ENCODE peak calls at places on chromosome 15, in seven cellular contexts. Z, T, V, B, M, K and F are unnamed samples.

GRCh38 chr15:81410318-81410753 is 36.3 kb upstream of the TMC3 start:
- DNase-seq in V (peak), Z (peak), K (peak), B (peak), M (peak), T (no peak), F (peak)

GRCh38 chr15:40279437-40280141 is 3.3 kb downstream of the ANKRD63 start:
- DNase-seq in K (peak), V (no peak), M (peak), T (peak), B (peak), Z (peak), F (peak)

GRCh38 chr15:71916834-71917233 is 106.5 kb downstream of the NR2E3 start:
- DNase-seq in K (no peak), B (no peak), Z (no peak), T (no peak), V (no peak), M (no peak), F (no peak)

GRCh38 chr15:96353931-96354730 is 23.6 kb downstream of the NR2F2 start:
- DNase-seq in M (peak), B (peak), T (peak), Z (peak), K (peak), V (no peak), F (peak)

GRCh38 chr15:67090297-67091072 is 25.1 kb downstream of the SMAD3 start:
- DNase-seq in V (no peak), Z (no peak), K (peak), B (peak), T (no peak), M (no peak), F (peak)

GRCh38 chr15:50077655-50078054 is 41.4 kb downstream of the ATP8B4 start:
- DNase-seq in T (no peak), K (no peak), M (no peak), V (no peak), B (no peak), Z (no peak), F (no peak)

GRCh38 chr15:41994772-41995475 is 22.6 kb upstream of the EHD4 start:
- DNase-seq in K (no peak), T (no peak), M (no peak), B (no peak), V (no peak), Z (no peak), F (no peak)

GRCh38 chr15:99145005-99145404 is 40.1 kb downstream of the SYNM start:
- DNase-seq in B (no peak), T (no peak), K (no peak), M (no peak), Z (no peak), V (no peak), F (no peak)

GRCh38 chr15:90203922-90204321 is 2.8 kb downstream of the SEMA4B start:
- DNase-seq in V (no peak), T (no peak), B (no peak), M (no peak), K (no peak), Z (no peak), F (no peak)

GRCh38 chr15:55915221-55915620 is 78.2 kb downstream of the NEDD4 start:
- DNase-seq in V (peak), M (peak), Z (no peak), T (no peak), B (no peak), K (peak), F (no peak)

GRCh38 chr15:84981711-84982300 is at the start of gene PDE8A:
- DNase-seq in M (peak), Z (peak), B (peak), V (peak), T (peak), K (peak), F (peak)

GRCh38 chr15:92636401-92636949 is 19.1 kb downstream of the FAM174B start:
- DNase-seq in B (no peak), V (no peak), K (no peak), M (no peak), Z (no peak), T (no peak), F (no peak)

GRCh38 chr15:48507416-48508065 is 138.0 kb downstream of the FBN1 start:
- DNase-seq in V (peak), Z (peak), K (peak), M (peak), B (peak), T (peak), F (peak)

GRCh38 chr15:50058231-50058630 is 60.8 kb downstream of the ATP8B4 start:
- DNase-seq in M (peak), K (peak), B (no peak), T (no peak), V (peak), Z (no peak), F (peak)

GRCh38 chr15:99361541-99362185 is 110.4 kb downstream of the LRRC28 start:
- DNase-seq in B (peak), Z (no peak), V (no peak), K (peak), M (no peak), T (peak), F (no peak)

GRCh38 chr15:85025516-85026279 is 44.0 kb downstream of the PDE8A start:
- DNase-seq in T (no peak), M (no peak), K (no peak), Z (no peak), B (no peak), V (no peak), F (no peak)

GRCh38 chr15:49855917-49856637 is 235.2 kb downstream of the DTWD1 start:
- DNase-seq in M (peak), T (no peak), Z (no peak), K (peak), B (no peak), V (peak), F (peak)

GRCh38 chr15:88255496-88256171 is 905 bp downstream of the NTRK3 start:
- DNase-seq in V (peak), B (peak), Z (peak), T (no peak), K (peak), M (peak), F (peak)

GRCh38 chr15:101170568-101171350 is 81.1 kb downstream of the CHSY1 start:
- DNase-seq in Z (no peak), K (peak), V (peak), M (peak), B (no peak), T (no peak), F (peak)

GRCh38 chr15:80485370-80486164 is 81.4 kb downstream of the ARNT2 start:
- DNase-seq in V (no peak), T (no peak), B (no peak), Z (no peak), K (no peak), M (no peak), F (no peak)

GRCh38 chr15:61169904-61170695 is 59.0 kb downstream of the RORA start:
- DNase-seq in B (peak), M (no peak), T (no peak), V (no peak), K (no peak), Z (no peak), F (no peak)

GRCh38 chr15:78431955-78432354 is 6.1 kb upstream of the IREB2 start:
- DNase-seq in K (no peak), M (no peak), Z (no peak), B (no peak), V (no peak), T (no peak), F (no peak)

GRCh38 chr15:89781055-89781454 is 4.9 kb downstream of the MESP2 start:
- DNase-seq in Z (no peak), T (no peak), K (no peak), V (no peak), B (no peak), M (no peak), F (no peak)

GRCh38 chr15:62888628-62889027 is 153.9 kb upstream of the TPM1 start:
- DNase-seq in V (no peak), T (no peak), M (no peak), K (peak), Z (no peak), B (no peak), F (no peak)

GRCh38 chr15:81923561-81924350 is 122.1 kb downstream of the MEX3B start:
- DNase-seq in V (no peak), Z (no peak), B (no peak), M (no peak), K (no peak), T (no peak), F (no peak)

GRCh38 chr15:63504979-63505841 is 817 bp downstream of the USP3 start:
- DNase-seq in Z (peak), M (peak), B (peak), K (peak), T (peak), V (peak), F (peak)

GRCh38 chr15:90087454-90088154 is 14.7 kb downstream of the IDH2 start:
- DNase-seq in B (peak), K (peak), T (peak), V (no peak), M (no peak), Z (peak), F (peak)

GRCh38 chr15:29140475-29141172 is 129.0 kb downstream of the NSMCE3 start:
- DNase-seq in T (no peak), Z (peak), B (peak), K (no peak), M (no peak), V (no peak), F (no peak)

GRCh38 chr15:57476533-57476975 is 100.2 kb downstream of the CGNL1 start:
- DNase-seq in B (no peak), M (peak), Z (no peak), T (no peak), K (peak), V (peak), F (peak)

GRCh38 chr15:44227584-44227983 is 32.5 kb upstream of the FRMD5 start:
- DNase-seq in K (no peak), B (no peak), V (no peak), T (no peak), Z (no peak), M (no peak), F (no peak)

GRCh38 chr15:69032703-69033373 is 18.3 kb downstream of the NOX5 start:
- DNase-seq in V (no peak), Z (no peak), K (no peak), B (no peak), M (no peak), T (no peak), F (no peak)

GRCh38 chr15:69034352-69034751 is 19.9 kb downstream of the NOX5 start:
- DNase-seq in Z (no peak), K (peak), T (no peak), M (peak), V (peak), B (no peak), F (peak)

GRCh38 chr15:69031013-69032001 is 16.8 kb downstream of the NOX5 start:
- DNase-seq in Z (peak), V (peak), M (peak), K (peak), B (peak), T (peak), F (peak)

GRCh38 chr15:69035205-69035917 is 20.9 kb downstream of the NOX5 start:
- DNase-seq in Z (peak), T (peak), B (peak), V (no peak), M (no peak), K (no peak), F (no peak)

DNA sequence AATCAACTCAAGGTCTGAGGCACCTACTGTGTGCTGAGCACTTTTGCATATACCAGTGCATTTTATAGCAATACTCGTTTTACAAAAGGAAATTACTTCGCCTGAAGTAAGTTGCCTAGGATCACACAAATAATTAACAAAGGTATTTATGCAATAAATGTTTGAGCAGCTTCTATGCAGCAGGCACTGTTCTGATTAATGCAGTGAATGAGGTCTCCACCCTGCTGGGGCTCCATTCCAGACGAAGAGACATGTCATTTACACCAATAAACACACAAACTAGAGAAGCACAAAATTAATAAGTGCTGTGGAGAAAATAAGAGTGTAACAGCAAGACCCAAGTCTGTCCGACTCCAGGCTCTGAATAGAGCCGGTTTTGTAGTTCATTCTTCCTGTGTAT is 17.5 kb downstream of the NOX5 start:
- DNase-seq in Z (no peak), B (no peak), V (no peak), M (no peak), K (peak), T (no peak), F (no peak)
- H2AFZ ChIP-seq in Z (no peak), B (peak), V (peak), M (no peak), K (no peak), T (peak), F (no peak)

GRCh38 chr15:27734785-27735495 is 364.2 kb downstream of the OCA2 start:
- DNase-seq in K (no peak), B (no peak), Z (no peak), M (no peak), T (no peak), V (no peak), F (no peak)
- H2AFZ ChIP-seq in K (no peak), B (no peak), Z (no peak), M (no peak), T (no peak), V (no peak), F (no peak)

GRCh38 chr15:60021589-60022378 is 17.7 kb downstream of the FOXB1 start:
- DNase-seq in K (no peak), M (peak), Z (no peak), T (no peak), V (peak), B (no peak), F (no peak)

GRCh38 chr15:60026555-60026954 is 22.4 kb downstream of the FOXB1 start:
- DNase-seq in K (peak), V (no peak), T (no peak), Z (no peak), M (peak), B (no peak), F (no peak)

GRCh38 chr15:60017538-60018199 is 13.6 kb downstream of the FOXB1 start:
- DNase-seq in T (no peak), V (peak), M (peak), Z (no peak), K (no peak), B (no peak), F (no peak)

GRCh38 chr15:60020736-60021135 is 16.6 kb downstream of the FOXB1 start:
- DNase-seq in V (no peak), B (no peak), T (no peak), M (peak), Z (no peak), K (no peak), F (no peak)

DNA sequence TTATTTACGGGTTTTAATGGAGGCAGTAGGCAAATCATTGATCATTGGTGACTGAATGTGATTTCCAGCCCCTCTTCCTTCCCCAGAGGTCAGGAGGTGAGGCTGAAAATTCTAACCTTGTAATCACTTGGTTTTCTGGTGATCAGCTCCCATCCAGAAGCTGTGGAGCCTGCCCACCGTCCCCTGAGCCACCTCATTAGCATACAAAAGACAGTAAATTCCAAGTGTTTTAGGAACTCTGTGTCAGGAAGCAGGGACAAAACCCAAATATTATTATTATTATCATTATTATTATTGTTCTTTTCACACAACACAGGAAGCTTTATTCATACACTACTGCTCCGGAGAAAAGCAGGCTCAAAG is 18.2 kb downstream of the FOXB1 start:
- DNase-seq in M (no peak), Z (no peak), V (no peak), B (no peak), K (no peak), T (no peak), F (no peak)
- H2AFZ ChIP-seq in M (no peak), Z (no peak), V (no peak), B (peak), K (no peak), T (no peak), F (no peak)

GRCh38 chr15:74201656-74202420 is 749 bp downstream of the STRA6 start:
- DNase-seq in K (no peak), T (no peak), Z (no peak), M (peak), V (peak), B (no peak), F (peak)
- H2AFZ ChIP-seq in K (no peak), T (peak), Z (no peak), M (no peak), V (no peak), B (peak), F (no peak)

GRCh38 chr15:23854535-23855252 is 167.6 kb upstream of the NDN start:
- DNase-seq in V (no peak), T (no peak), K (no peak), B (peak), Z (peak), M (no peak), F (peak)
- H2AFZ ChIP-seq in V (no peak), T (no peak), K (no peak), B (peak), Z (no peak), M (no peak), F (no peak)